ENCODE peak calls at places on chromosome 18, in six cellular contexts. R, V, Z, T, M and X are unnamed samples.

GRCh38 chr18:468841-469796 is 31.4 kb downstream of the COLEC12 start:
- DNase-seq in R (no peak), V (no peak), Z (no peak), T (no peak), M (no peak), X (no peak)

GRCh38 chr18:57859314-57859713 is 56.2 kb upstream of the ATP8B1 start:
- DNase-seq in R (peak), V (peak), Z (no peak), T (no peak), M (peak), X (no peak)

GRCh38 chr18:58194028-58194427 is 150.0 kb downstream of the NEDD4L start:
- DNase-seq in R (no peak), V (no peak), Z (no peak), T (no peak), M (no peak), X (no peak)

GRCh38 chr18:48160622-48161021 is 230.2 kb upstream of the SMAD2 start:
- DNase-seq in R (no peak), V (no peak), Z (no peak), T (no peak), M (no peak), X (no peak)

GRCh38 chr18:13217971-13218375 is 587 bp upstream of the LDLRAD4 start:
- DNase-seq in R (no peak), V (no peak), Z (no peak), T (no peak), M (no peak), X (no peak)

GRCh38 chr18:60053747-60054304 is 154.0 kb downstream of the PMAIP1 start:
- DNase-seq in R (peak), V (peak), Z (no peak), T (no peak), M (no peak), X (peak)

GRCh38 chr18:21074336-21075323 is 37.0 kb downstream of the ROCK1 start:
- DNase-seq in R (no peak), V (no peak), Z (no peak), T (no peak), M (no peak), X (no peak)

GRCh38 chr18:35063875-35064274 is 22.7 kb downstream of the MAPRE2 start:
- DNase-seq in R (no peak), V (no peak), Z (no peak), T (no peak), M (no peak), X (no peak)

GRCh38 chr18:33854086-33854826 is 276.2 kb downstream of the ASXL3 start:
- DNase-seq in R (no peak), V (no peak), Z (no peak), T (no peak), M (no peak), X (no peak)

GRCh38 chr18:7221424-7222155 is 9.3 kb upstream of the LRRC30 start:
- DNase-seq in R (peak), V (peak), Z (no peak), T (no peak), M (peak), X (peak)

GRCh38 chr18:54859667-54860421 is 31.6 kb downstream of the RAB27B start:
- DNase-seq in R (no peak), V (no peak), Z (no peak), T (no peak), M (no peak), X (no peak)

GRCh38 chr18:79857082-79857661 is 59.4 kb downstream of the KCNG2 start:
- DNase-seq in R (no peak), V (peak), Z (peak), T (no peak), M (no peak), X (no peak)

GRCh38 chr18:60870261-60870966 is 462.8 kb upstream of the CDH20 start:
- DNase-seq in R (no peak), V (no peak), Z (no peak), T (no peak), M (no peak), X (no peak)

GRCh38 chr18:58590231-58590630 is 38.7 kb downstream of the ALPK2 start:
- DNase-seq in R (peak), V (peak), Z (no peak), T (no peak), M (no peak), X (no peak)

GRCh38 chr18:42517896-42518295 is 562.9 kb downstream of the PIK3C3 start:
- DNase-seq in R (no peak), V (no peak), Z (no peak), T (no peak), M (no peak), X (no peak)

GRCh38 chr18:12478269-12479057 is 70.7 kb downstream of the PRELID3A start:
- DNase-seq in R (no peak), V (no peak), Z (no peak), T (no peak), M (no peak), X (no peak)

GRCh38 chr18:68482815-68483214 is 232.1 kb downstream of the TMX3 start:
- DNase-seq in R (no peak), V (no peak), Z (no peak), T (no peak), M (no peak), X (no peak)

GRCh38 chr18:26017929-26018328 is 72.5 kb downstream of the SS18 start:
- DNase-seq in R (peak), V (no peak), Z (peak), T (no peak), M (no peak), X (no peak)

GRCh38 chr18:13103366-13103765 is 112.2 kb downstream of the CEP192 start:
- DNase-seq in R (no peak), V (peak), Z (no peak), T (no peak), M (no peak), X (no peak)

GRCh38 chr18:8771930-8772329 is 66.6 kb downstream of the MTCL1 start:
- DNase-seq in R (no peak), V (peak), Z (no peak), T (no peak), M (no peak), X (no peak)